ENCODE peak calls at places on chromosome 21, in nine cellular contexts. D, A, U, N, H, O, X, L and G are unnamed samples.

GRCh38 chr21:27498025-27498424 is 531.1 kb upstream of the ADAMTS5 start:
- DNase-seq in D (no peak), A (peak), U (no peak), N (no peak), H (no peak), O (no peak), X (no peak), L (no peak), G (no peak)

GRCh38 chr21:26966978-26967913 is at the start of gene ADAMTS5:
- DNase-seq in D (peak), A (peak), U (peak), N (peak), H (peak), O (peak), X (no peak), L (peak), G (peak)

GRCh38 chr21:17921579-17922530 is 102.7 kb upstream of the C21orf91 start:
- DNase-seq in D (no peak), A (peak), U (peak), N (no peak), H (no peak), O (peak), X (no peak), L (no peak), G (no peak)

GRCh38 chr21:28554660-28555475 is 437.8 kb downstream of the LTN1 start:
- DNase-seq in D (no peak), A (peak), U (no peak), N (no peak), H (peak), O (peak), X (no peak), L (no peak), G (no peak)

GRCh38 chr21:39000496-39000895 is 182.8 kb downstream of the PSMG1 start:
- DNase-seq in D (peak), A (peak), U (peak), N (no peak), H (no peak), O (no peak), X (no peak), L (no peak), G (no peak)

GRCh38 chr21:17045214-17045835 is 467.5 kb upstream of the CXADR start:
- DNase-seq in D (no peak), A (peak), U (no peak), N (peak), H (no peak), O (peak), X (no peak), L (no peak), G (no peak)

GRCh38 chr21:28337319-28337718 is 655.4 kb downstream of the LTN1 start:
- DNase-seq in D (no peak), A (peak), U (no peak), N (peak), H (peak), O (no peak), X (no peak), L (no peak), G (no peak)

GRCh38 chr21:16563795-16564194 is 834.0 kb downstream of the USP25 start:
- DNase-seq in D (peak), A (peak), U (no peak), N (no peak), H (peak), O (no peak), X (no peak), L (no peak), G (no peak)

GRCh38 chr21:15283138-15283537 is 218.3 kb upstream of the NRIP1 start:
- DNase-seq in D (no peak), A (no peak), U (no peak), N (no peak), H (no peak), O (no peak), X (no peak), L (no peak), G (no peak)

GRCh38 chr21:38770660-38771059 is 35.1 kb upstream of the ETS2 start:
- DNase-seq in D (no peak), A (no peak), U (no peak), N (no peak), H (no peak), O (no peak), X (no peak), L (no peak), G (no peak)

GRCh38 chr21:14384453-14384852 is 1.5 kb upstream of the HSPA13 start:
- DNase-seq in D (no peak), A (no peak), U (no peak), N (no peak), H (no peak), O (no peak), X (no peak), L (no peak), G (no peak)

GRCh38 chr21:14513772-14514171 is 32.3 kb downstream of the SAMSN1 start:
- DNase-seq in D (no peak), A (no peak), U (no peak), N (no peak), H (no peak), O (no peak), X (no peak), L (no peak), G (no peak)

GRCh38 chr21:37944492-37944891 is 28.2 kb upstream of the KCNJ6 start:
- DNase-seq in D (no peak), A (no peak), U (no peak), N (no peak), H (peak), O (no peak), X (no peak), L (no peak), G (no peak)

GRCh38 chr21:27220416-27220815 is 253.5 kb upstream of the ADAMTS5 start:
- DNase-seq in D (no peak), A (no peak), U (no peak), N (no peak), H (no peak), O (no peak), X (no peak), L (no peak), G (no peak)

GRCh38 chr21:39083377-39084008 is 99.8 kb downstream of the PSMG1 start:
- DNase-seq in D (no peak), A (peak), U (no peak), N (no peak), H (no peak), O (no peak), X (peak), L (no peak), G (peak)

GRCh38 chr21:39651206-39651605 is 38.5 kb downstream of the B3GALT5 start:
- DNase-seq in D (no peak), A (no peak), U (no peak), N (no peak), H (no peak), O (no peak), X (no peak), L (no peak), G (peak)

GRCh38 chr21:15682182-15682895 is 47.4 kb upstream of the USP25 start:
- DNase-seq in D (no peak), A (peak), U (no peak), N (peak), H (no peak), O (peak), X (no peak), L (no peak), G (no peak)

GRCh38 chr21:39633770-39634181 is 21.0 kb downstream of the B3GALT5 start:
- DNase-seq in D (no peak), A (peak), U (no peak), N (no peak), H (no peak), O (peak), X (no peak), L (no peak), G (no peak)

GRCh38 chr21:14942801-14943490 is 121.9 kb downstream of the NRIP1 start:
- DNase-seq in D (no peak), A (no peak), U (no peak), N (no peak), H (no peak), O (peak), X (no peak), L (no peak), G (no peak)

GRCh38 chr21:34914239-34914638 is 134.9 kb downstream of the RUNX1 start:
- DNase-seq in D (no peak), A (no peak), U (no peak), N (no peak), H (no peak), O (no peak), X (no peak), L (no peak), G (no peak)

GRCh38 chr21:34695434-34695833 is 26.6 kb downstream of the CLIC6 start:
- DNase-seq in D (no peak), A (no peak), U (no peak), N (no peak), H (no peak), O (no peak), X (no peak), L (no peak), G (no peak)

GRCh38 chr21:24850121-24850520 is 757.2 kb downstream of the MRPL39 start:
- DNase-seq in D (no peak), A (no peak), U (no peak), N (no peak), H (no peak), O (no peak), X (no peak), L (no peak), G (no peak)

GRCh38 chr21:21210552-21210951 is 212.3 kb downstream of the NCAM2 start:
- DNase-seq in D (no peak), A (no peak), U (no peak), N (no peak), H (no peak), O (no peak), X (no peak), L (no peak), G (no peak)

GRCh38 chr21:27693376-27693775 is 726.5 kb upstream of the ADAMTS5 start:
- DNase-seq in D (no peak), A (peak), U (no peak), N (no peak), H (no peak), O (peak), X (no peak), L (no peak), G (no peak)

GRCh38 chr21:29196021-29196663 is 65.7 kb downstream of the MAP3K7CL start:
- DNase-seq in D (no peak), A (peak), U (peak), N (peak), H (no peak), O (peak), X (peak), L (no peak), G (no peak)

GRCh38 chr21:26833460-26833939 is 11.7 kb downstream of the ADAMTS1 start:
- DNase-seq in D (no peak), A (no peak), U (peak), N (no peak), H (no peak), O (no peak), X (no peak), L (no peak), G (peak)

GRCh38 chr21:19553930-19554615 is 1150.5 kb upstream of the TMPRSS15 start:
- DNase-seq in D (no peak), A (no peak), U (no peak), N (peak), H (peak), O (no peak), X (no peak), L (no peak), G (no peak)

GRCh38 chr21:39033878-39034589 is 149.2 kb downstream of the PSMG1 start:
- DNase-seq in D (peak), A (no peak), U (peak), N (no peak), H (no peak), O (peak), X (peak), L (no peak), G (no peak)

GRCh38 chr21:33127154-33127893 is 57.4 kb downstream of the OLIG1 start:
- DNase-seq in D (no peak), A (peak), U (peak), N (peak), H (peak), O (peak), X (peak), L (peak), G (no peak)
- H3K4me3 ChIP-seq in D (peak), A (no peak), U (peak), N (peak), H (peak), O (peak), X (no peak), L (peak), G (peak)

GRCh38 chr21:36477001-36477400 is 2.9 kb downstream of the CLDN14 start:
- DNase-seq in D (no peak), A (peak), U (no peak), N (no peak), H (no peak), O (no peak), X (no peak), L (no peak), G (no peak)

GRCh38 chr21:36479415-36480402 is at the start of gene CLDN14:
- DNase-seq in D (no peak), A (no peak), U (no peak), N (no peak), H (no peak), O (no peak), X (no peak), L (peak), G (no peak)

GRCh38 chr21:36478207-36478701 is 1.7 kb downstream of the CLDN14 start:
- DNase-seq in D (peak), A (peak), U (no peak), N (peak), H (no peak), O (peak), X (no peak), L (no peak), G (no peak)

GRCh38 chr21:36478941-36479340 is 981 bp downstream of the CLDN14 start:
- DNase-seq in D (no peak), A (no peak), U (no peak), N (peak), H (peak), O (peak), X (no peak), L (no peak), G (no peak)

GRCh38 chr21:36477559-36477958 is 2.4 kb downstream of the CLDN14 start:
- DNase-seq in D (peak), A (no peak), U (no peak), N (no peak), H (no peak), O (no peak), X (no peak), L (no peak), G (no peak)
- H3K27ac ChIP-seq in D (no peak), A (no peak), U (no peak), N (peak), H (no peak), O (peak), X (no peak), L (no peak), G (no peak)

GRCh38 chr21:32519945-32520884 is 65.1 kb downstream of the TCP10L start:
- DNase-seq in D (no peak), A (no peak), U (no peak), N (no peak), H (no peak), O (no peak), X (no peak), L (no peak), G (no peak)

GRCh38 chr21:32514275-32515055 is 70.9 kb downstream of the TCP10L start:
- DNase-seq in D (no peak), A (no peak), U (no peak), N (peak), H (no peak), O (no peak), X (no peak), L (no peak), G (no peak)

GRCh38 chr21:32520885-32521735 is 64.2 kb downstream of the TCP10L start:
- DNase-seq in D (peak), A (peak), U (peak), N (peak), H (no peak), O (peak), X (peak), L (peak), G (peak)

GRCh38 chr21:32516729-32517649 is 68.3 kb downstream of the TCP10L start:
- DNase-seq in D (no peak), A (peak), U (peak), N (peak), H (no peak), O (peak), X (no peak), L (no peak), G (no peak)

DNA sequence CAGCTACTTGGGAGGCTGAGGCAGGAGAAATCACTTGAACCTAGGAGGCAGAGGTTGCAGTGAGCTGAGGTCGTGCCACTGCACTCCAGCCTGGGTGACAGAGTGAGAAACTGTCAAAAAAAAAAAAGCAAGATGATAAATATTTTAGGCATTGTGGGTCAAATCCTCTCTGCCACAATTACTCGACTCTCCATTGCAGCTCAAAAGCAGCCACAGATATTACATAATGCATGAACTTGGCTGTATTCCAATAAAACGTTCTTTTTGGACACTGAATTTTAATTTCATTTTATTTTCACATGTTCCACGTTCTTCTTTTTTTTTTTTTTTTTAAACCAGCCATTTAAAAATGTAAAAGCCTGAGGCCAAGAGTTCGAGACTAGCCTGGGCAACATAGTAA is 69.5 kb downstream of the TCP10L start:
- DNase-seq in D (no peak), A (no peak), U (no peak), N (peak), H (no peak), O (peak), X (no peak), L (no peak), G (no peak)
- TF ChIP-seq CTCF in D (no peak), A (no peak), U (no peak), N (no peak), H (no peak), O (no peak), X (no peak), L (no peak), G (no peak)

DNA sequence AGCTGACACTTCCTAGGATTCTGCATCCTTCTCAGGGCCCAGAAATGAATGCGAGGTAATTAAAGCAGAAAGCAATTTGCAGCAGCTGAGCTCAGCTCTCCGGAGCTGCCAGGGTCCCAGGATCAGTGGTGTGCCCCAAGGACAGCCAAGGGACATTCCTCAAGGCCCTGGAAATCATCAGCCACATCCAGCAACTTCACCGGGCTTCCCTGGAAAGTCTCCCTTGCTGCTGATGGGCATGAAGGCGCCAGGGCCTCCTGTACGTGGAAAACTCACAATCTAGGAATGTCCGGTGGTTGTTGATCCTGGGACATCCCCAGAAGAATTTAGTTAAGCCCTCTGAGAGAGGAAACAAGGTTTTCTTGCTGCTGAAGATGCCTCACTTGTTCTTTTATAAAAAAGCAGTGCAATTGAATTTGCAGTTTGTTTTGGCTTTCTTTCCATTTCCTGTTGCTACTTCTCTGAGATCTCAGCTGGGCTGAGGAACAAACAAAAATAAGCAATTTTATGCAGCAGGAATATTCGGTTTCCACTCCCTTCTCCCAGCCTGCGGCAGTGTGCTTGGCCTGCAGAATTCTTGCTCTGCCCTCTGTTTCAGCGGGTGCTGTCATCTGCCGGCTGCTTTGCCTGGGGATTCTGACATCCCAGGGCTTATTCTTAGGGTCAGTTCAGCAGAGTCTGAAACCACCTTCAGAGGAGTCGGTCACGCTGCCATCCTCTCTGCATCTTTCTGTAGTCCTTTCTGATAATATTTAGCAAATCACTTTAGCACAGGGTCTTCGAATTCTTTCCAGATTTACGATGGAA is 85.9 kb downstream of the TCP10L start:
- DNase-seq in D (peak), A (no peak), U (peak), N (no peak), H (peak), O (peak), X (no peak), L (no peak), G (no peak)
- H3K4me3 ChIP-seq in D (no peak), A (no peak), U (no peak), N (no peak), H (no peak), O (no peak), X (no peak), L (peak), G (peak)

GRCh38 chr21:30616125-30616524 is at the start of gene KRTAP20-1:
- DNase-seq in D (no peak), A (no peak), U (no peak), N (no peak), H (no peak), O (no peak), X (no peak), L (no peak), G (no peak)

GRCh38 chr21:30620080-30620479 is 347 bp upstream of the KRTAP20-4 start:
- DNase-seq in D (no peak), A (no peak), U (no peak), N (no peak), H (no peak), O (no peak), X (no peak), L (no peak), G (no peak)

GRCh38 chr21:30623362-30623761 is 2.9 kb downstream of the KRTAP20-4 start:
- DNase-seq in D (no peak), A (no peak), U (no peak), N (no peak), H (no peak), O (no peak), X (no peak), L (no peak), G (no peak)

GRCh38 chr21:30625449-30625848 is 5.0 kb downstream of the KRTAP20-4 start:
- DNase-seq in D (no peak), A (no peak), U (no peak), N (no peak), H (no peak), O (no peak), X (no peak), L (no peak), G (no peak)

DNA sequence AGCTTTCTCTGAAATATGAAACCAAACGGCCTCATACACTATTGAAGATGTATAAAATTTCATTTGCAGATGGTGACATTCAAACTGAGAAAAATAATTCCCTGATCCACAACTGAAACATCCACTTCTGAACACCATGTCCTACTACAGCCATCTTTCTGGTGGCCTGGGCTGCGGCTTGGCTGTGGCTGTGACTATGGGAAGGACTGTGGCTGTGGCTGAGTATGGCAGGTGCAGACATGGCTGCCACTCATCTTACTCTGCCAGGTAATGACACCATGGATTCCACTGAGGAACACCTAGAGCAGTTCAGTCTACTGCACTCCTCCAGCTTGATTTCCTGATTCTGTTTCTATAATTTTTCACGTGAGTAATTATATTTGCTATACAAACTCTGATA is at the start of gene KRTAP20-4:
- DNase-seq in D (no peak), A (no peak), U (no peak), N (no peak), H (no peak), O (no peak), X (no peak), L (no peak), G (no peak)
- H3K27ac ChIP-seq in D (no peak), A (no peak), U (no peak), N (no peak), H (no peak), O (no peak), X (no peak), L (no peak), G (no peak)

DNA sequence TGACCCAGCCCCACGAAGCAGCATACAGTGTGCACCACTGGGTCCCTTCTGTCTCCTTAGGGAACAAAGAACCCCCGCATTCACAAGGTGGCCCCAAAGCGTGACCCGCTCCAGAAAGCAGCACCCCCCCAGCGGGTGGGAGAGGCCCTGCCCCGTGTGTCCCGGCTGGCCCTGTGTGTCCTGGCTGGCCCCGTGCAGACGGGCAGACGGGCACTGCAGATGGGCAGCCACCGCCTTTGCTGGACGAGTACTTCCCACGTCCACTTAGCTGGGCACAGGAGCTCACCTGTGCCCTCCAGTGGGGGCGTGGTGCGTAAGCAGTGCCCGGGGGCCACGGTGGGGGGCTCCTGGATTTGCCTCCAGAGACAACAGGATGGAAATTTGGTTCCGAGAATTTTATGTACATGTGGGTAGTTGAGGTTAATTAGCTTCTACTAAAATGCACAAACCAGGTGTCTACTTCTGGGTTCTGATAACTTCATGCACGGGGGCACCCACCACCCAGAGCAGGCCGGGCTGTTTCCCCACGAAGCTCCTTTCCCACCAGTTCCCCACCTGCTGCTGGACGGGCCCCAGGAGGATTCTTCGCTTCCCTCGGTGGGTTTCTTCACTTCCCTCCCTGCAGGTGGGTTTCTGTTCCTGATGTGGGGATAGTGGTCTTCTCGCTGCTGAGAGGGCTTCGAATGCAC is 33.2 kb upstream of the SLC19A1 start:
- DNase-seq in D (peak), A (no peak), U (no peak), N (no peak), H (no peak), O (no peak), X (no peak), L (peak), G (peak)
- TF ChIP-seq CTCF in D (no peak), A (no peak), U (no peak), N (no peak), H (no peak), O (no peak), X (no peak), L (no peak), G (no peak)